ENCODE peak calls at places on chromosomes 3 and 15, in eight cellular contexts. H, S, U, D, P, W, J and Z are unnamed samples.

GRCh38 chr3:16433701-16434151 is 79.8 kb downstream of the RFTN1 start:
- DNase-seq in J (peak; percentile 26), S (no peak), H (no peak), P (no peak), D (no peak), W (no peak), U (no peak), Z (no peak)

GRCh38 chr15:91982401-91982800 is 128.9 kb downstream of the SLCO3A1 start:
- DNase-seq in H (no peak), D (no peak), J (no peak), W (no peak), P (no peak), S (no peak), U (no peak), Z (no peak)

GRCh38 chr3:44237665-44238064 is 4.0 kb upstream of the TOPAZ1 start:
- DNase-seq in J (no peak), D (no peak), S (no peak), W (no peak), H (no peak), U (no peak), P (no peak), Z (no peak)

GRCh38 chr3:72397586-72397985 is 450.7 kb downstream of the SHQ1 start:
- DNase-seq in D (no peak), U (no peak), P (no peak), S (no peak), H (no peak), J (no peak), W (no peak), Z (no peak)

GRCh38 chr15:90407871-90408317 is 19.9 kb downstream of the IQGAP1 start:
- DNase-seq in H (no peak), W (no peak), D (peak; percentile 21), P (no peak), J (no peak), S (no peak), U (no peak), Z (no peak)

GRCh38 chr3:13861461-13861860 is 18.4 kb downstream of the WNT7A start:
- DNase-seq in D (no peak), U (no peak), W (no peak), P (no peak), H (no peak), S (no peak), J (no peak), Z (no peak)

GRCh38 chr3:10004960-10005564 is 18.4 kb upstream of the EMC3 start:
- DNase-seq in D (no peak), P (no peak), W (no peak), U (no peak), H (no peak), J (no peak), S (peak; percentile 53), Z (peak; percentile 13)

GRCh38 chr3:9955067-9955502 is 2.9 kb upstream of the PRRT3 start:
- DNase-seq in J (no peak), S (no peak), U (no peak), D (no peak), H (no peak), W (no peak), P (no peak), Z (no peak)

GRCh38 chr3:66483006-66483928 is 17.6 kb downstream of the LRIG1 start:
- DNase-seq in P (no peak), W (no peak), U (peak; percentile 88), S (no peak), D (no peak), H (peak; percentile 84), J (no peak), Z (no peak)

GRCh38 chr3:153166206-153166605 is 4.2 kb downstream of the RAP2B start:
- DNase-seq in W (no peak), U (no peak), P (no peak), D (no peak), J (no peak), H (no peak), S (no peak), Z (no peak)

GRCh38 chr15:60914360-60914759 is 314.7 kb downstream of the RORA start:
- DNase-seq in D (no peak), S (no peak), H (no peak), J (no peak), P (no peak), W (no peak), U (no peak), Z (no peak)

GRCh38 chr15:80789296-80789695 is 10.1 kb downstream of the CEMIP start:
- DNase-seq in D (no peak), P (no peak), H (no peak), S (no peak), U (no peak), W (no peak), J (no peak), Z (no peak)